ENCODE peak calls at places on chromosomes 4 and X, in nine cellular contexts. M is A549, C is tibial nerve, Z is D721Med, E is neural progenitor cell, T is coronary artery, W is IMR-90, J is cardiac muscle cell, A is BE2C. Y is an unnamed sample.

GRCh38 chr4:101020956-101021355 is 326.4 kb downstream of the PPP3CA start:
- DNase-seq in C (no peak), A (no peak), M (peak), W (peak), Z (no peak), T (no peak), E (no peak), J (peak), Y (no peak)

GRCh38 chr4:122533841-122534240 is 77.3 kb upstream of the IL2 start:
- DNase-seq in Z (no peak), C (no peak), M (no peak), T (no peak), A (no peak), J (no peak), W (no peak), E (no peak), Y (no peak)

GRCh38 chr4:127174168-127174567 is 458.6 kb upstream of the INTU start:
- DNase-seq in A (no peak), T (no peak), W (no peak), C (no peak), J (no peak), E (no peak), Z (no peak), M (no peak), Y (no peak)

GRCh38 chr4:20831746-20832145 is 131.5 kb downstream of the PACRGL start:
- DNase-seq in T (no peak), J (peak), Z (no peak), M (no peak), E (no peak), A (no peak), C (no peak), W (no peak), Y (no peak)

GRCh38 chrX:22021721-22022120 is 10.4 kb upstream of the PHEX start:
- DNase-seq in C (no peak), M (no peak), W (no peak), J (no peak), A (no peak), Z (no peak), E (no peak), T (no peak), Y (no peak)

GRCh38 chr4:185958094-185958493 is 110.9 kb upstream of the TLR3 start:
- DNase-seq in E (no peak), A (no peak), W (no peak), T (no peak), Z (no peak), J (no peak), M (no peak), C (no peak), Y (no peak)

GRCh38 chr4:83890231-83890630 is 354.3 kb downstream of the GPAT3 start:
- DNase-seq in Z (no peak), C (no peak), T (no peak), M (peak), J (no peak), E (no peak), A (no peak), W (peak), Y (no peak)

GRCh38 chr4:102535398-102536082 is 34.4 kb downstream of the NFKB1 start:
- DNase-seq in T (no peak), W (peak), A (no peak), Z (no peak), M (no peak), E (no peak), J (peak), C (no peak), Y (no peak)

GRCh38 chr4:14827111-14827510 is 175.2 kb upstream of the CPEB2 start:
- DNase-seq in T (no peak), A (no peak), C (no peak), W (peak), Z (no peak), J (peak), M (no peak), E (no peak), Y (no peak)

GRCh38 chr4:7608043-7608442 is 173.3 kb upstream of the PSAPL1 start:
- DNase-seq in C (no peak), Z (no peak), J (no peak), W (no peak), E (no peak), T (no peak), A (no peak), M (no peak), Y (no peak)

GRCh38 chrX:111375747-111376146 is 36.2 kb downstream of the DCX start:
- DNase-seq in Z (no peak), C (no peak), W (no peak), J (peak), A (no peak), T (no peak), E (peak), M (no peak), Y (no peak)

GRCh38 chr4:172826346-172826745 is 342.3 kb upstream of the GALNT7 start:
- DNase-seq in J (no peak), W (no peak), C (no peak), M (peak), E (peak), T (no peak), A (no peak), Z (no peak), Y (no peak)

GRCh38 chrX:40057405-40057804 is 40.4 kb downstream of the BCOR start:
- DNase-seq in C (no peak), A (no peak), W (no peak), T (no peak), Z (no peak), J (no peak), E (peak), M (no peak), Y (no peak)
- TF ChIP-seq CTCF in C (no peak), A (peak), W (peak), T (no peak), Z (no peak), J (no peak), E (peak), M (no peak), Y (no peak)

GRCh38 chrX:11664211-11664888 is 1.4 kb downstream of the ARHGAP6 start:
- DNase-seq in E (peak), A (no peak), C (no peak), T (no peak), J (peak), W (no peak), M (no peak), Z (no peak), Y (no peak)
- TF ChIP-seq CTCF in E (no peak), A (no peak), C (no peak), T (no peak), J (no peak), W (no peak), M (no peak), Z (no peak), Y (no peak)

DNA sequence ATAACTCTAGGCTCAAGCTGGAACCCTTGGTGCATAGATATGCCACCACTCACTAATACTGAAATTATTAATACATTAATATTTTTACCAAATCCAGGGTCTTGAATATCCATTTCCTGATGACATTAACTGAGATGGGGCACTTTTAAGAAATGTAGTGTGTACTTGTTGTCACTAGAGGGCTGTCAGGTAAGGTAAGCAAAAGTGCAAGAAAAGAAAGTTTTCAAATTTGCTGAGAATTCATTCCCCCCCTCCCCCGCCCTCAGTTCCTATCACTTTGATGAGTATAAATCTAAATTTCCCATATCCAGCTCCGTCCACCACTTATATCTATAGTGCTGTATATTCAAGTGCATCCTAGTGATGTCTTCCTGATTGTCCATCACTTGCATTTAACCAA is 20.5 kb upstream of the WDR44 start:
- DNase-seq in C (no peak), M (peak), W (no peak), Z (no peak), T (no peak), J (peak), E (no peak), A (no peak), Y (no peak)
- TF ChIP-seq CTCF in C (no peak), M (peak), W (peak), Z (peak), T (no peak), J (peak), E (peak), A (peak), Y (no peak)

GRCh38 chr4:152679414-152680281 is at the start of gene TMEM154:
- DNase-seq in Z (peak), T (no peak), C (peak), J (peak), M (peak), W (peak), A (peak), E (peak), Y (peak)
- TF ChIP-seq CTCF in Z (no peak), T (no peak), C (no peak), J (no peak), M (no peak), W (no peak), A (no peak), E (no peak), Y (no peak)

DNA sequence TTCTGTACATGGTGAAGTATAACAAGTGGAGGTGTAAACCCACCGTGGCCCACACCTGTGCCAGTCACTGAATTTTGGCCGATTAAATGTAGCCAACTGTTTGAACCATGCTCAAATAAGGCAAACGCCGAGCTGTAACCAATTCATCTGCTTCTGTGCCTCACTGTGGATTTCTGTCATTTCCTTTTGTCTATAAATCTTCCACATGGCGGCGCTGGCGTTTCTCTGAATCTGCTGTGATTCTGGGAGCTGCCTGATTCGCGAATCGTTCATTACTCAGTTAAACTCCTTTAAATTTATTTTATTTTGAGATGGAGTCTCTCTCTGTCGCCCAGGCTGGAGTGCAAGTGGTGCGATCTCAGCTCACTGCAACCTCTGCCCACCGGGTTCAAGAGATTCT is 19.2 kb downstream of the SUPT20HL2 start:
- DNase-seq in A (peak), J (peak), T (no peak), W (no peak), E (peak), M (peak), Z (no peak), C (peak), Y (no peak)
- TF ChIP-seq CTCF in A (peak), J (peak), T (no peak), W (peak), E (peak), M (no peak), Z (peak), C (no peak), Y (no peak)

DNA sequence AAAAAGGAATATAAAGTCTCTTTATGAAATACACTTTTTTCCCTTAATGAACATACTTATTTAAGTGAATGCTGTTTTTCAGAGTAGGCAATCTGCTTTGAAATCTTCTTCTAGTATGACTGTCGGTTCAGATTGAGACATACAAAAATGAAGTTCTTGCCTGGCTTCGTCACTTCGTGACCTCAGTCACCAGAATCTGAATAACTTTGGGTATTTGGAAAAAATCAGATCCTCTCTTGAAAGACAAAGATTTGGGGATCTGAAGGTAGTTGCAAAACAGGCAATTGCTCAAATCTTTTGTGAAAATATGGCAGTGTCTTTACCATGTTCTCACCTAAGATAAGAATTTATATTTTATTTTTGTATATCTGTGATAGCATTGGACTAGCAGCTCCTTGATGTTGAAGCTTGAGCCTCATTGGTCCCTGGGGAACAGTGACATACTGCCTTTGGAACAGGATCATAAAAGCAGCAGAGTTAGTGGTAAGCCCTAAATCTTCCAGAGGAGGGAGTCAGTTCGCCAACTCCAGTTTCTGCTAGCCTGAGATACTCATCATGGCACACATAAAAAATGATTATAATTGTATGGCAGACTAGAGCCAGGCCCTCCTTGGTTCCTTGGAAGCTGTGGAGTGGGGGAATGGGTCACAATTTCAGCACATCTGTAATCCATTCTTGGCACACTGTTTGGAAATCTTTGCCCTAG is 4.9 kb downstream of the ARFIP1 start:
- DNase-seq in M (peak), E (no peak), T (no peak), C (no peak), W (peak), A (peak), J (peak), Z (no peak), Y (no peak)
- TF ChIP-seq CTCF in M (no peak), E (peak), T (peak), C (no peak), W (peak), A (peak), J (peak), Z (peak), Y (no peak)

GRCh38 chrX:134006484-134007161 is 21.2 kb upstream of the GPC3 start:
- DNase-seq in C (no peak), A (no peak), J (no peak), Z (no peak), M (no peak), E (no peak), W (no peak), T (no peak), Y (no peak)

GRCh38 chrX:134000260-134001245 is 15.2 kb upstream of the GPC3 start:
- DNase-seq in T (no peak), E (peak), J (no peak), Z (no peak), W (no peak), A (no peak), M (no peak), C (no peak), Y (no peak)

GRCh38 chrX:133999013-133999705 is 13.8 kb upstream of the GPC3 start:
- DNase-seq in C (peak), J (peak), A (no peak), E (no peak), T (no peak), Z (no peak), M (no peak), W (no peak), Y (no peak)

GRCh38 chrX:134004038-134004437 is 18.6 kb upstream of the GPC3 start:
- DNase-seq in W (peak), T (no peak), M (no peak), E (no peak), A (no peak), C (peak), Z (no peak), J (peak), Y (no peak)

GRCh38 chrX:134002921-134003615 is 17.7 kb upstream of the GPC3 start:
- DNase-seq in A (no peak), C (no peak), W (no peak), T (no peak), J (no peak), Z (no peak), E (no peak), M (no peak), Y (no peak)
- TF ChIP-seq CTCF in A (no peak), C (no peak), W (no peak), T (no peak), J (no peak), Z (no peak), E (no peak), M (no peak), Y (no peak)

GRCh38 chr4:41982716-41983115 is 1.2 kb downstream of the DCAF4L1 start:
- DNase-seq in M (no peak), A (no peak), Z (no peak), T (no peak), J (no peak), W (no peak), E (no peak), C (no peak), Y (no peak)
- TF ChIP-seq CTCF in M (no peak), A (no peak), Z (no peak), T (no peak), J (no peak), W (no peak), E (no peak), C (no peak), Y (no peak)

Y was measured in natural killer cell.